ENCODE peak calls at places on chromosomes 1 and 21, in four cellular contexts. F is posterior cingulate gyrus, D is EL, Y is Peyer's patch. H is an unnamed sample.

GRCh38 chr1:65494671-65495070 is 74.2 kb downstream of the LEPR start:
- DNase-seq in F (no peak), D (peak), Y (no peak), H (no peak)

GRCh38 chr1:236523704-236524141 is at the start of gene LGALS8:
- DNase-seq in F (peak), D (peak), Y (peak), H (peak)

GRCh38 chr1:107748529-107748928 is 216.5 kb downstream of the VAV3 start:
- DNase-seq in F (no peak), D (no peak), Y (no peak), H (no peak)

GRCh38 chr1:198520524-198521254 is 19.8 kb downstream of the ATP6V1G3 start:
- DNase-seq in F (no peak), D (no peak), Y (no peak), H (no peak)

GRCh38 chr1:63634471-63634870 is 41.3 kb downstream of the PGM1 start:
- DNase-seq in F (no peak), D (no peak), Y (no peak), H (no peak)

GRCh38 chr1:68228833-68229232 is 3.5 kb downstream of the WLS start:
- DNase-seq in F (no peak), D (peak), Y (no peak), H (no peak)

GRCh38 chr1:231091853-231092301 is 51.8 kb upstream of the FAM89A start:
- DNase-seq in F (no peak), D (peak), Y (no peak), H (peak)

GRCh38 chr1:193726722-193727121 is 540.3 kb upstream of the B3GALT2 start:
- DNase-seq in F (no peak), D (no peak), Y (no peak), H (no peak)

GRCh38 chr1:223759273-223759672 is 46.9 kb downstream of the CAPN2 start:
- DNase-seq in F (peak), D (no peak), Y (no peak), H (no peak)

GRCh38 chr21:16211339-16212303 is 481.8 kb downstream of the USP25 start:
- DNase-seq in F (no peak), D (peak), Y (no peak), H (no peak)

GRCh38 chr1:106952766-106953165 is 103.7 kb upstream of the PRMT6 start:
- DNase-seq in F (no peak), D (peak), Y (no peak), H (no peak)